ENCODE peak calls at places on chromosomes 2 and 18, in seven cellular contexts. One of them, this sample, is unnamed.

GRCh38 chr2:37866535-37866934 is 58.6 kb upstream of the RMDN2 start:
- DNase-seq in tibial nerve: no peak
- DNase-seq in lung: no peak
- DNase-seq in CD8-positive, alpha-beta T cell: no peak
- DNase-seq in adrenal gland: peak; percentile 32
- DNase-seq in right lobe of liver: no peak
- DNase-seq in A549: no peak
- DNase-seq in this sample: no peak

GRCh38 chr2:187075106-187076070 is 226.4 kb upstream of the ZSWIM2 start:
- DNase-seq in right lobe of liver: no peak
- DNase-seq in CD8-positive, alpha-beta T cell: no peak
- DNase-seq in adrenal gland: peak; percentile 42
- DNase-seq in lung: no peak
- DNase-seq in A549: no peak
- DNase-seq in tibial nerve: no peak
- DNase-seq in this sample: no peak

GRCh38 chr2:17303054-17303453 is 215.2 kb downstream of the RAD51AP2 start:
- DNase-seq in right lobe of liver: no peak
- DNase-seq in adrenal gland: no peak
- DNase-seq in CD8-positive, alpha-beta T cell: no peak
- DNase-seq in tibial nerve: no peak
- DNase-seq in lung: no peak
- DNase-seq in A549: no peak
- DNase-seq in this sample: peak; percentile 66

GRCh38 chr2:10913501-10914271 is 2.0 kb downstream of the KCNF1 start:
- DNase-seq in adrenal gland: no peak
- DNase-seq in right lobe of liver: no peak
- DNase-seq in CD8-positive, alpha-beta T cell: no peak
- DNase-seq in tibial nerve: no peak
- DNase-seq in A549: no peak
- DNase-seq in lung: no peak
- DNase-seq in this sample: no peak

GRCh38 chr2:159226059-159226461 is 60.4 kb downstream of the WDSUB1 start:
- DNase-seq in CD8-positive, alpha-beta T cell: no peak
- DNase-seq in lung: peak; percentile 64
- DNase-seq in A549: peak; percentile 35
- DNase-seq in right lobe of liver: no peak
- DNase-seq in adrenal gland: peak; percentile 16
- DNase-seq in tibial nerve: no peak
- DNase-seq in this sample: no peak

GRCh38 chr18:79503891-79504475 is 108.3 kb downstream of the NFATC1 start:
- DNase-seq in lung: no peak
- DNase-seq in CD8-positive, alpha-beta T cell: no peak
- DNase-seq in tibial nerve: no peak
- DNase-seq in adrenal gland: no peak
- DNase-seq in right lobe of liver: peak; percentile 14
- DNase-seq in A549: no peak
- DNase-seq in this sample: peak; percentile 21

GRCh38 chr2:119240311-119241204 is 16.9 kb downstream of the STEAP3 start:
- DNase-seq in right lobe of liver: peak; percentile 87
- DNase-seq in CD8-positive, alpha-beta T cell: no peak
- DNase-seq in tibial nerve: no peak
- DNase-seq in adrenal gland: peak; percentile 87
- DNase-seq in lung: peak; percentile 57
- DNase-seq in A549: peak; percentile 43
- DNase-seq in this sample: no peak

GRCh38 chr2:147224070-147224469 is 620.8 kb upstream of the ACVR2A start:
- DNase-seq in lung: no peak
- DNase-seq in CD8-positive, alpha-beta T cell: no peak
- DNase-seq in right lobe of liver: no peak
- DNase-seq in A549: no peak
- DNase-seq in tibial nerve: no peak
- DNase-seq in adrenal gland: no peak
- DNase-seq in this sample: no peak

GRCh38 chr2:179569834-179570233 is 291.6 kb downstream of the ZNF385B start:
- DNase-seq in CD8-positive, alpha-beta T cell: no peak
- DNase-seq in right lobe of liver: no peak
- DNase-seq in tibial nerve: no peak
- DNase-seq in adrenal gland: no peak
- DNase-seq in lung: no peak
- DNase-seq in A549: peak; percentile 22
- DNase-seq in this sample: no peak

GRCh38 chr2:231604101-231604684 is 11.5 kb downstream of the TEX44 start:
- DNase-seq in lung: peak; percentile 55
- DNase-seq in tibial nerve: peak; percentile 51
- DNase-seq in right lobe of liver: peak; percentile 64
- DNase-seq in CD8-positive, alpha-beta T cell: no peak
- DNase-seq in adrenal gland: peak; percentile 59
- DNase-seq in A549: no peak
- DNase-seq in this sample: no peak

GRCh38 chr18:36187826-36188721 is 777 bp downstream of the MOCOS start:
- DNase-seq in adrenal gland: peak; percentile 94
- DNase-seq in A549: peak; percentile 45
- DNase-seq in right lobe of liver: peak; percentile 85
- DNase-seq in lung: no peak
- DNase-seq in tibial nerve: no peak
- DNase-seq in CD8-positive, alpha-beta T cell: no peak
- DNase-seq in this sample: no peak

GRCh38 chr2:3689998-3690748 is 13.2 kb upstream of the DCDC2C start:
- DNase-seq in lung: no peak
- DNase-seq in adrenal gland: no peak
- DNase-seq in A549: no peak
- DNase-seq in CD8-positive, alpha-beta T cell: no peak
- DNase-seq in tibial nerve: no peak
- DNase-seq in right lobe of liver: no peak
- DNase-seq in this sample: no peak

GRCh38 chr2:97724946-97725688 is 11.7 kb downstream of the ZAP70 start:
- DNase-seq in adrenal gland: no peak
- DNase-seq in CD8-positive, alpha-beta T cell: no peak
- DNase-seq in A549: no peak
- DNase-seq in lung: no peak
- DNase-seq in right lobe of liver: no peak
- DNase-seq in tibial nerve: no peak
- DNase-seq in this sample: peak; percentile 41

DNA sequence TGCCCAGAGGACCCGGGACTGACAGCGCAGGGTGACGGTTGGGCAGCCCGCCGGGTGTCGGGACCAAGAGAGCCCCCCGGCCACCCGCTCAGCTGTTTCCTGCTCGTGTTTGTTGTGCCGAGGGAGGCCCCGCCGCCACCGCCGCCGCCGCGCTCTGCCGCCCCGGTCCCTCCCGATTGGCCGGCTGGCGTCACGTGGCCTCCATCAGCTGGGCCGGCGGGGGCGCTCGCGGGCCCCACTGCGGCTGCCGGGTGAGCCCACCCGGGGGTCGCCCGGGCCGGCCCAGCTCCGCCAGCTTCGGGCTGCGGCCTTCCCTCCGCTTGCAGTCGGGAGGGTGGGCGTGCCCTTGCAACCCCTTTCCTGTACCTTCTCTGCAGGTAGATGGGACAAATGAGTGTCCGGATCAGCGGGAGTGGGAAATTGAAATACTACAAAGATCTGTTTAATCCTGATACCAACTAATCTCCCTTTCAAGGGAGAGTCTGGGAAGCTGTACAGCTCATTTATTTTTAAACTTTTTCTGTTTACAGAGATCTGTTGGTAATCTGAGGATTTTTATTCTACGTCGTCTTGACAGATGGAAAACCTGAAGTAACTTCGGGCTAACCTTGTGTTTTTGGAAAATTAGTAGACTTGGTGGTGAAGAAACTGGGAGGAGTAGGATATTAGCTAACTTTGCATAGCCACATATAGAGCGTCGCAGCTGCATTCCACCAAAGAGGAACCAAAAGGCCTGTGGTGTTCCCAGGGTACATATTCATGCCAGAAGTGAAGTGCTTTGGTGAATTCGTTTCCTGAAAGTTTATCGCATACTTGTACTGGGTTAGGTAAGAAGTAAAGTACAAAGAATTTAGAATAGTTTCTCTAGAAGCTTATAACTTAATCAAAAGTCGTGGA is 1.2 kb downstream of the YPEL5 start:
- DNase-seq in adrenal gland: peak; percentile 83
- DNase-seq in CD8-positive, alpha-beta T cell: peak; percentile 86
- DNase-seq in lung: peak; percentile 82
- DNase-seq in right lobe of liver: peak; percentile 87
- DNase-seq in tibial nerve: peak; percentile 56
- DNase-seq in A549: peak; percentile 74
- DNase-seq in this sample: peak; percentile 71
- TF ChIP-seq CTCF in adrenal gland: peak; percentile 43
- TF ChIP-seq CTCF in CD8-positive, alpha-beta T cell: no peak
- TF ChIP-seq CTCF in lung: peak; percentile 16
- TF ChIP-seq CTCF in right lobe of liver: peak; percentile 58
- TF ChIP-seq CTCF in tibial nerve: peak; percentile 47
- TF ChIP-seq CTCF in A549: peak; percentile 77
- TF ChIP-seq CTCF in this sample: peak; percentile 82

DNA sequence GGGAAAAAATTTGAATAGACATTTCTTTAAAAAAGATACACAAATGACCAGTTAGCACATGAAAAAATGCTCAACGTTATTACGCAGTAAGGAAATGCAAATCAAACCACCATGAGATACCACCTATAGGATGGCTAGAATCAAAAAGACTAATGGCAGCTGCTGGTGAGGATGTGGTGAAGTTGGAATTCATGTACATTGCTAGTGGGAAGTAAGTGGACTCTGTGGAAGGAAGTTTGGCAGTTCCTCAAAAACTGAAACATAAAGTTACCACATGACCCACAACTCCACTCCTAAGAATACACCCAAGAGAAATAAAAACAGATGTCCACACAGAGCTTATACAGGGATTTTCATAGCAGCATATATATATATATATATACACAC is 51.2 kb downstream of the MBP start:
- DNase-seq in adrenal gland: no peak
- DNase-seq in lung: no peak
- DNase-seq in CD8-positive, alpha-beta T cell: no peak
- DNase-seq in tibial nerve: no peak
- DNase-seq in A549: no peak
- DNase-seq in right lobe of liver: no peak
- DNase-seq in this sample: no peak
- H3K4me1 ChIP-seq in adrenal gland: no peaks in the 10 kb centered on the region
- H3K4me1 ChIP-seq in lung: peaks cover 11% of the 10 kb centered on the region
- H3K4me1 ChIP-seq in CD8-positive, alpha-beta T cell: peaks cover 54% of the 10 kb centered on the region
- H3K4me1 ChIP-seq in tibial nerve: no peaks in the 10 kb centered on the region
- H3K4me1 ChIP-seq in A549: peaks cover 48% of the 10 kb centered on the region
- H3K4me1 ChIP-seq in right lobe of liver: no peaks in the 10 kb centered on the region
- H3K4me1 ChIP-seq in this sample: peaks cover 28% of the 10 kb centered on the region

GRCh38 chr2:100562613-100563406 is at the start of gene PDCL3:
- DNase-seq in right lobe of liver: peak; percentile 97
- DNase-seq in adrenal gland: peak; percentile 99
- DNase-seq in CD8-positive, alpha-beta T cell: peak; percentile 97
- DNase-seq in lung: peak; percentile 96
- DNase-seq in A549: peak; percentile 99
- DNase-seq in tibial nerve: peak; percentile 88
- DNase-seq in this sample: peak; percentile 98

GRCh38 chr2:100560431-100560830 is 2.4 kb upstream of the PDCL3 start:
- DNase-seq in adrenal gland: no peak
- DNase-seq in right lobe of liver: no peak
- DNase-seq in tibial nerve: no peak
- DNase-seq in A549: no peak
- DNase-seq in CD8-positive, alpha-beta T cell: no peak
- DNase-seq in lung: no peak
- DNase-seq in this sample: no peak

GRCh38 chr2:100563407-100564247 is 834 bp downstream of the PDCL3 start:
- DNase-seq in lung: no peak
- DNase-seq in tibial nerve: no peak
- DNase-seq in A549: no peak
- DNase-seq in right lobe of liver: no peak
- DNase-seq in CD8-positive, alpha-beta T cell: no peak
- DNase-seq in adrenal gland: no peak
- DNase-seq in this sample: no peak

DNA sequence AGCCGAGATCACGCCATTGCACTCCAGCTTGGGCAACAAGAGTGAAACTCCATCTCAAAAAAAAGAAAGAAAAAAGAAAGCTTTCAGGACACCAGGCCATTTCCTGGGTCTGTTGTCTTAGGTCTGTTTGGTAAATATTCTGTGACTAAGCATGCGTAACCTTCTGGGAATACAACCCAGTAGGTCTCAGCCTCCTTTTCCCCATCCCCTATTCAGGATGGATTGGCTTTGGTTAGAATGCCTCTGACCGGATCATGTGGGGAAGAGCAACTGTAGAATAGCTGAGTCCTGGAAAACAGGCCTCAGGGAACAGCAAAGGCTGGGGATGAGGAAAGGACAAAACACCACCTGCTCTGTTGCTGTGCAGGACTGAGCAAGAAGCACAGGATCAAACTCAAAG is 1.6 kb upstream of the PDCL3 start:
- DNase-seq in CD8-positive, alpha-beta T cell: no peak
- DNase-seq in right lobe of liver: no peak
- DNase-seq in lung: no peak
- DNase-seq in adrenal gland: no peak
- DNase-seq in tibial nerve: no peak
- DNase-seq in A549: no peak
- DNase-seq in this sample: no peak
- TF ChIP-seq CTCF in CD8-positive, alpha-beta T cell: no peak
- TF ChIP-seq CTCF in right lobe of liver: no peak
- TF ChIP-seq CTCF in lung: no peak
- TF ChIP-seq CTCF in adrenal gland: no peak
- TF ChIP-seq CTCF in tibial nerve: no peak
- TF ChIP-seq CTCF in A549: no peak
- TF ChIP-seq CTCF in this sample: no peak

GRCh38 chr2:172248381-172249173 is 145.9 kb upstream of the DLX2 start:
- DNase-seq in lung: no peak
- DNase-seq in CD8-positive, alpha-beta T cell: no peak
- DNase-seq in adrenal gland: no peak
- DNase-seq in tibial nerve: no peak
- DNase-seq in right lobe of liver: no peak
- DNase-seq in A549: no peak
- DNase-seq in this sample: no peak

GRCh38 chr2:172244419-172245130 is 141.9 kb upstream of the DLX2 start:
- DNase-seq in lung: no peak
- DNase-seq in right lobe of liver: no peak
- DNase-seq in A549: no peak
- DNase-seq in tibial nerve: no peak
- DNase-seq in CD8-positive, alpha-beta T cell: no peak
- DNase-seq in adrenal gland: no peak
- DNase-seq in this sample: no peak

GRCh38 chr2:172247203-172247602 is 144.5 kb upstream of the DLX2 start:
- DNase-seq in adrenal gland: no peak
- DNase-seq in tibial nerve: no peak
- DNase-seq in A549: no peak
- DNase-seq in right lobe of liver: no peak
- DNase-seq in CD8-positive, alpha-beta T cell: no peak
- DNase-seq in lung: no peak
- DNase-seq in this sample: no peak

GRCh38 chr2:172249336-172249735 is 146.6 kb upstream of the DLX2 start:
- DNase-seq in adrenal gland: no peak
- DNase-seq in CD8-positive, alpha-beta T cell: no peak
- DNase-seq in right lobe of liver: no peak
- DNase-seq in A549: no peak
- DNase-seq in lung: no peak
- DNase-seq in tibial nerve: no peak
- DNase-seq in this sample: no peak

GRCh38 chr2:172246649-172247048 is 143.9 kb upstream of the DLX2 start:
- DNase-seq in right lobe of liver: no peak
- DNase-seq in A549: peak; percentile 60
- DNase-seq in lung: no peak
- DNase-seq in CD8-positive, alpha-beta T cell: no peak
- DNase-seq in adrenal gland: no peak
- DNase-seq in tibial nerve: no peak
- DNase-seq in this sample: no peak
- H3K4me1 ChIP-seq in right lobe of liver: no peaks in the 10 kb centered on the region
- H3K4me1 ChIP-seq in A549: peaks cover 14% of the 10 kb centered on the region
- H3K4me1 ChIP-seq in lung: peaks cover 3% of the 10 kb centered on the region
- H3K4me1 ChIP-seq in CD8-positive, alpha-beta T cell: peaks cover 6% of the 10 kb centered on the region
- H3K4me1 ChIP-seq in adrenal gland: no peaks in the 10 kb centered on the region
- H3K4me1 ChIP-seq in tibial nerve: no peaks in the 10 kb centered on the region
- H3K4me1 ChIP-seq in this sample: peaks cover 57% of the 10 kb centered on the region

GRCh38 chr2:189287982-189288494 is 108.5 kb upstream of the COL5A2 start:
- DNase-seq in right lobe of liver: no peak
- DNase-seq in lung: no peak
- DNase-seq in CD8-positive, alpha-beta T cell: no peak
- DNase-seq in A549: peak; percentile 85
- DNase-seq in adrenal gland: no peak
- DNase-seq in tibial nerve: no peak
- DNase-seq in this sample: no peak
- TF ChIP-seq CTCF in right lobe of liver: peak; percentile 61
- TF ChIP-seq CTCF in lung: peak; percentile 11
- TF ChIP-seq CTCF in CD8-positive, alpha-beta T cell: peak; percentile 41
- TF ChIP-seq CTCF in A549: peak; percentile 88
- TF ChIP-seq CTCF in adrenal gland: peak; percentile 46
- TF ChIP-seq CTCF in tibial nerve: peak; percentile 21
- TF ChIP-seq CTCF in this sample: peak; percentile 86